ENCODE peak calls at places on chromosomes 7 and 10, in seven cellular contexts. One of them, this sample, is unnamed.

GRCh38 chr7:50851451-50851850 is 68.8 kb upstream of the GRB10 start:
- DNase-seq in cardiac fibroblast: peak; percentile 74
- DNase-seq in astrocyte of the spinal cord: peak; percentile 17
- DNase-seq in IMR-90: peak; percentile 54
- DNase-seq in choroid plexus epithelial cell: no peak
- DNase-seq in cardiac muscle cell: peak; percentile 79
- DNase-seq in kidney epithelial cell: no peak
- DNase-seq in this sample: peak; percentile 77

GRCh38 chr7:107593025-107593410 is 13.0 kb downstream of the BCAP29 start:
- DNase-seq in cardiac fibroblast: peak; percentile 37
- DNase-seq in astrocyte of the spinal cord: no peak
- DNase-seq in IMR-90: no peak
- DNase-seq in choroid plexus epithelial cell: no peak
- DNase-seq in cardiac muscle cell: peak; percentile 43
- DNase-seq in kidney epithelial cell: no peak
- DNase-seq in this sample: no peak

GRCh38 chr7:36286241-36286640 is 103.4 kb upstream of the ANLN start:
- DNase-seq in cardiac fibroblast: no peak
- DNase-seq in astrocyte of the spinal cord: no peak
- DNase-seq in IMR-90: no peak
- DNase-seq in choroid plexus epithelial cell: no peak
- DNase-seq in cardiac muscle cell: no peak
- DNase-seq in kidney epithelial cell: no peak
- DNase-seq in this sample: no peak

GRCh38 chr10:43231523-43232078 is 35.3 kb downstream of the RASGEF1A start:
- DNase-seq in cardiac fibroblast: no peak
- DNase-seq in astrocyte of the spinal cord: no peak
- DNase-seq in IMR-90: no peak
- DNase-seq in choroid plexus epithelial cell: no peak
- DNase-seq in cardiac muscle cell: no peak
- DNase-seq in kidney epithelial cell: no peak
- DNase-seq in this sample: no peak

GRCh38 chr10:5524721-5525531 is at the start of gene CALML3:
- DNase-seq in cardiac fibroblast: no peak
- DNase-seq in astrocyte of the spinal cord: no peak
- DNase-seq in IMR-90: no peak
- DNase-seq in choroid plexus epithelial cell: no peak
- DNase-seq in cardiac muscle cell: no peak
- DNase-seq in kidney epithelial cell: no peak
- DNase-seq in this sample: no peak

GRCh38 chr10:6136215-6137201 is 47.7 kb downstream of the RBM17 start:
- DNase-seq in cardiac fibroblast: peak; percentile 82
- DNase-seq in astrocyte of the spinal cord: peak; percentile 68
- DNase-seq in IMR-90: peak; percentile 86
- DNase-seq in choroid plexus epithelial cell: peak; percentile 58
- DNase-seq in cardiac muscle cell: peak; percentile 57
- DNase-seq in kidney epithelial cell: peak; percentile 19
- DNase-seq in this sample: no peak

GRCh38 chr10:36114913-36115312 is 472.8 kb upstream of the FZD8 start:
- DNase-seq in cardiac fibroblast: peak; percentile 66
- DNase-seq in astrocyte of the spinal cord: peak; percentile 51
- DNase-seq in IMR-90: peak; percentile 84
- DNase-seq in choroid plexus epithelial cell: peak; percentile 94
- DNase-seq in cardiac muscle cell: peak; percentile 94
- DNase-seq in kidney epithelial cell: no peak
- DNase-seq in this sample: no peak

GRCh38 chr10:124603376-124604213 is 140.6 kb downstream of the FAM53B start:
- DNase-seq in cardiac fibroblast: no peak
- DNase-seq in astrocyte of the spinal cord: no peak
- DNase-seq in IMR-90: no peak
- DNase-seq in choroid plexus epithelial cell: no peak
- DNase-seq in cardiac muscle cell: no peak
- DNase-seq in kidney epithelial cell: no peak
- DNase-seq in this sample: no peak

GRCh38 chr10:34446046-34446445 is 369.1 kb downstream of the PARD3 start:
- DNase-seq in cardiac fibroblast: no peak
- DNase-seq in astrocyte of the spinal cord: no peak
- DNase-seq in IMR-90: no peak
- DNase-seq in choroid plexus epithelial cell: no peak
- DNase-seq in cardiac muscle cell: peak; percentile 30
- DNase-seq in kidney epithelial cell: peak; percentile 7
- DNase-seq in this sample: no peak

GRCh38 chr10:35336921-35337741 is 822 bp downstream of the CCNY start:
- DNase-seq in cardiac fibroblast: peak; percentile 29
- DNase-seq in astrocyte of the spinal cord: no peak
- DNase-seq in IMR-90: no peak
- DNase-seq in choroid plexus epithelial cell: no peak
- DNase-seq in cardiac muscle cell: peak; percentile 38
- DNase-seq in kidney epithelial cell: no peak
- DNase-seq in this sample: no peak

GRCh38 chr10:132918617-132919373 is 23.6 kb downstream of the CFAP46 start:
- DNase-seq in cardiac fibroblast: no peak
- DNase-seq in astrocyte of the spinal cord: no peak
- DNase-seq in IMR-90: no peak
- DNase-seq in choroid plexus epithelial cell: no peak
- DNase-seq in cardiac muscle cell: no peak
- DNase-seq in kidney epithelial cell: no peak
- DNase-seq in this sample: no peak

GRCh38 chr10:71769279-71769823 is 4.0 kb downstream of the VSIR start:
- DNase-seq in cardiac fibroblast: peak; percentile 74
- DNase-seq in astrocyte of the spinal cord: peak; percentile 18
- DNase-seq in IMR-90: peak; percentile 31
- DNase-seq in choroid plexus epithelial cell: peak; percentile 54
- DNase-seq in cardiac muscle cell: no peak
- DNase-seq in kidney epithelial cell: no peak
- DNase-seq in this sample: no peak

GRCh38 chr7:106814887-106815286 is 50.2 kb upstream of the PIK3CG start:
- DNase-seq in cardiac fibroblast: no peak
- DNase-seq in astrocyte of the spinal cord: no peak
- DNase-seq in IMR-90: no peak
- DNase-seq in choroid plexus epithelial cell: no peak
- DNase-seq in cardiac muscle cell: no peak
- DNase-seq in kidney epithelial cell: no peak
- DNase-seq in this sample: no peak

GRCh38 chr7:154438571-154438970 is 386.4 kb downstream of the DPP6 start:
- DNase-seq in cardiac fibroblast: no peak
- DNase-seq in astrocyte of the spinal cord: no peak
- DNase-seq in IMR-90: no peak
- DNase-seq in choroid plexus epithelial cell: no peak
- DNase-seq in cardiac muscle cell: no peak
- DNase-seq in kidney epithelial cell: no peak
- DNase-seq in this sample: no peak

GRCh38 chr7:16395121-16395520 is 26.2 kb downstream of the CRPPA start:
- DNase-seq in cardiac fibroblast: no peak
- DNase-seq in astrocyte of the spinal cord: no peak
- DNase-seq in IMR-90: no peak
- DNase-seq in choroid plexus epithelial cell: no peak
- DNase-seq in cardiac muscle cell: no peak
- DNase-seq in kidney epithelial cell: no peak
- DNase-seq in this sample: no peak

GRCh38 chr10:116038259-116038658 is 234.7 kb downstream of the GFRA1 start:
- DNase-seq in cardiac fibroblast: peak; percentile 49
- DNase-seq in astrocyte of the spinal cord: peak; percentile 13
- DNase-seq in IMR-90: peak; percentile 24
- DNase-seq in choroid plexus epithelial cell: peak; percentile 55
- DNase-seq in cardiac muscle cell: peak; percentile 42
- DNase-seq in kidney epithelial cell: no peak
- DNase-seq in this sample: peak; percentile 35

GRCh38 chr7:90320801-90321494 is at the start of gene FAM237B:
- DNase-seq in cardiac fibroblast: peak; percentile 42
- DNase-seq in astrocyte of the spinal cord: peak; percentile 10
- DNase-seq in IMR-90: no peak
- DNase-seq in choroid plexus epithelial cell: peak; percentile 27
- DNase-seq in cardiac muscle cell: peak; percentile 43
- DNase-seq in kidney epithelial cell: no peak
- DNase-seq in this sample: no peak
- H3K4me3 ChIP-seq in cardiac fibroblast: peak within 1 kb of the TSS; percentile 44
- H3K4me3 ChIP-seq in astrocyte of the spinal cord: peak within 1 kb of the TSS; percentile 20
- H3K4me3 ChIP-seq in IMR-90: no peak within 1 kb of the TSS
- H3K4me3 ChIP-seq in choroid plexus epithelial cell: peak within 1 kb of the TSS; percentile 35
- H3K4me3 ChIP-seq in cardiac muscle cell: peak within 1 kb of the TSS; percentile 16
- H3K4me3 ChIP-seq in kidney epithelial cell: peak within 1 kb of the TSS; percentile 34
- H3K4me3 ChIP-seq in this sample: peak within 1 kb of the TSS; percentile 45

GRCh38 chr10:17847586-17848296 is 38.6 kb downstream of the MRC1 start:
- DNase-seq in cardiac fibroblast: peak; percentile 50
- DNase-seq in astrocyte of the spinal cord: peak; percentile 41
- DNase-seq in IMR-90: peak; percentile 34
- DNase-seq in choroid plexus epithelial cell: peak; percentile 65
- DNase-seq in cardiac muscle cell: peak; percentile 23
- DNase-seq in kidney epithelial cell: no peak
- DNase-seq in this sample: no peak
- TF ChIP-seq CTCF in cardiac fibroblast: peak; percentile 43
- TF ChIP-seq CTCF in astrocyte of the spinal cord: peak; percentile 38
- TF ChIP-seq CTCF in IMR-90: peak; percentile 64
- TF ChIP-seq CTCF in choroid plexus epithelial cell: peak; percentile 56
- TF ChIP-seq CTCF in cardiac muscle cell: peak; percentile 57
- TF ChIP-seq CTCF in kidney epithelial cell: peak; percentile 41
- TF ChIP-seq CTCF in this sample: peak; percentile 50

GRCh38 chr10:30115391-30116253 is 56.2 kb upstream of the JCAD start:
- DNase-seq in cardiac fibroblast: no peak
- DNase-seq in astrocyte of the spinal cord: peak; percentile 16
- DNase-seq in IMR-90: peak; percentile 23
- DNase-seq in choroid plexus epithelial cell: peak; percentile 12
- DNase-seq in cardiac muscle cell: peak; percentile 71
- DNase-seq in kidney epithelial cell: no peak
- DNase-seq in this sample: no peak

GRCh38 chr10:30116254-30116573 is 56.8 kb upstream of the JCAD start:
- DNase-seq in cardiac fibroblast: no peak
- DNase-seq in astrocyte of the spinal cord: no peak
- DNase-seq in IMR-90: no peak
- DNase-seq in choroid plexus epithelial cell: no peak
- DNase-seq in cardiac muscle cell: no peak
- DNase-seq in kidney epithelial cell: no peak
- DNase-seq in this sample: no peak

GRCh38 chr10:30111340-30111980 is 52.1 kb upstream of the JCAD start:
- DNase-seq in cardiac fibroblast: peak; percentile 92
- DNase-seq in astrocyte of the spinal cord: peak; percentile 81
- DNase-seq in IMR-90: peak; percentile 89
- DNase-seq in choroid plexus epithelial cell: peak; percentile 86
- DNase-seq in cardiac muscle cell: peak; percentile 92
- DNase-seq in kidney epithelial cell: no peak
- DNase-seq in this sample: no peak

GRCh38 chr10:30114401-30114800 is 55.0 kb upstream of the JCAD start:
- DNase-seq in cardiac fibroblast: no peak
- DNase-seq in astrocyte of the spinal cord: no peak
- DNase-seq in IMR-90: no peak
- DNase-seq in choroid plexus epithelial cell: no peak
- DNase-seq in cardiac muscle cell: no peak
- DNase-seq in kidney epithelial cell: no peak
- DNase-seq in this sample: no peak

GRCh38 chr10:30114871-30115270 is 55.5 kb upstream of the JCAD start:
- DNase-seq in cardiac fibroblast: peak; percentile 23
- DNase-seq in astrocyte of the spinal cord: peak; percentile 52
- DNase-seq in IMR-90: peak; percentile 26
- DNase-seq in choroid plexus epithelial cell: peak; percentile 55
- DNase-seq in cardiac muscle cell: peak; percentile 61
- DNase-seq in kidney epithelial cell: no peak
- DNase-seq in this sample: no peak
- H3K4me3 ChIP-seq in cardiac fibroblast: no peak overlapping the region
- H3K4me3 ChIP-seq in astrocyte of the spinal cord: peak overlapping the region; percentile 16
- H3K4me3 ChIP-seq in IMR-90: no peak overlapping the region
- H3K4me3 ChIP-seq in choroid plexus epithelial cell: no peak overlapping the region
- H3K4me3 ChIP-seq in cardiac muscle cell: peak overlapping the region; percentile 31
- H3K4me3 ChIP-seq in kidney epithelial cell: no peak overlapping the region
- H3K4me3 ChIP-seq in this sample: no peak overlapping the region

GRCh38 chr7:158774916-158775315 is 54.4 kb downstream of the ESYT2 start:
- DNase-seq in cardiac fibroblast: peak; percentile 22
- DNase-seq in astrocyte of the spinal cord: no peak
- DNase-seq in IMR-90: peak; percentile 39
- DNase-seq in choroid plexus epithelial cell: peak; percentile 22
- DNase-seq in cardiac muscle cell: peak; percentile 31
- DNase-seq in kidney epithelial cell: no peak
- DNase-seq in this sample: no peak

GRCh38 chr7:158776474-158776873 is 52.8 kb downstream of the ESYT2 start:
- DNase-seq in cardiac fibroblast: no peak
- DNase-seq in astrocyte of the spinal cord: no peak
- DNase-seq in IMR-90: no peak
- DNase-seq in choroid plexus epithelial cell: no peak
- DNase-seq in cardiac muscle cell: no peak
- DNase-seq in kidney epithelial cell: no peak
- DNase-seq in this sample: no peak

GRCh38 chr7:158777793-158778192 is 51.5 kb downstream of the ESYT2 start:
- DNase-seq in cardiac fibroblast: no peak
- DNase-seq in astrocyte of the spinal cord: no peak
- DNase-seq in IMR-90: no peak
- DNase-seq in choroid plexus epithelial cell: no peak
- DNase-seq in cardiac muscle cell: no peak
- DNase-seq in kidney epithelial cell: no peak
- DNase-seq in this sample: no peak

GRCh38 chr7:158771213-158771817 is 58.0 kb downstream of the ESYT2 start:
- DNase-seq in cardiac fibroblast: no peak
- DNase-seq in astrocyte of the spinal cord: no peak
- DNase-seq in IMR-90: no peak
- DNase-seq in choroid plexus epithelial cell: no peak
- DNase-seq in cardiac muscle cell: no peak
- DNase-seq in kidney epithelial cell: no peak
- DNase-seq in this sample: no peak

GRCh38 chr7:158772916-158773315 is 56.4 kb downstream of the ESYT2 start:
- DNase-seq in cardiac fibroblast: no peak
- DNase-seq in astrocyte of the spinal cord: no peak
- DNase-seq in IMR-90: no peak
- DNase-seq in choroid plexus epithelial cell: peak; percentile 18
- DNase-seq in cardiac muscle cell: no peak
- DNase-seq in kidney epithelial cell: no peak
- DNase-seq in this sample: no peak
- TF ChIP-seq CTCF in cardiac fibroblast: no peak
- TF ChIP-seq CTCF in astrocyte of the spinal cord: peak; percentile 4
- TF ChIP-seq CTCF in IMR-90: no peak
- TF ChIP-seq CTCF in choroid plexus epithelial cell: peak; percentile 44
- TF ChIP-seq CTCF in cardiac muscle cell: no peak
- TF ChIP-seq CTCF in kidney epithelial cell: no peak
- TF ChIP-seq CTCF in this sample: no peak

This sample was measured in epithelial cell of proximal tubule.